ENCODE peak calls at places on chromosomes 5 and 9, in four cellular contexts. H is K562, K is HepG2, X is GM12878. E is an unnamed sample.

GRCh38 chr5:19608434-19608833 is 379.6 kb downstream of the CDH18 start:
- DNase-seq in K (no peak), H (no peak), X (no peak), E (no peak)

GRCh38 chr5:72281764-72282499 is 38.1 kb downstream of the MRPS27 start:
- DNase-seq in K (peak), H (peak), X (no peak), E (no peak)

GRCh38 chr9:4099961-4100360 is 199.9 kb downstream of the GLIS3 start:
- DNase-seq in H (no peak), X (no peak), K (no peak), E (no peak)

GRCh38 chr5:55625913-55626312 is 86.2 kb downstream of the SLC38A9 start:
- DNase-seq in K (no peak), H (no peak), X (no peak), E (no peak)

GRCh38 chr9:133430244-133430643 is 8.1 kb downstream of the ADAMTS13 start:
- DNase-seq in X (no peak), K (no peak), H (no peak), E (no peak)

GRCh38 chr5:120604898-120605297 is 140.8 kb downstream of the PRR16 start:
- DNase-seq in H (no peak), K (no peak), X (no peak), E (no peak)

GRCh38 chr9:7097785-7098420 is 340.1 kb downstream of the KDM4C start:
- DNase-seq in K (no peak), H (no peak), X (no peak), E (no peak)

GRCh38 chr5:103092676-103093075 is 27.3 kb downstream of the GIN1 start:
- DNase-seq in K (no peak), H (no peak), X (no peak), E (no peak)

GRCh38 chr9:89850633-89851325 is 246.0 kb downstream of the GADD45G start:
- DNase-seq in X (no peak), K (no peak), H (no peak), E (no peak)
- TF ChIP-seq TCF7 in X (no peak), K (no peak), H (no peak), E (no peak)

DNA sequence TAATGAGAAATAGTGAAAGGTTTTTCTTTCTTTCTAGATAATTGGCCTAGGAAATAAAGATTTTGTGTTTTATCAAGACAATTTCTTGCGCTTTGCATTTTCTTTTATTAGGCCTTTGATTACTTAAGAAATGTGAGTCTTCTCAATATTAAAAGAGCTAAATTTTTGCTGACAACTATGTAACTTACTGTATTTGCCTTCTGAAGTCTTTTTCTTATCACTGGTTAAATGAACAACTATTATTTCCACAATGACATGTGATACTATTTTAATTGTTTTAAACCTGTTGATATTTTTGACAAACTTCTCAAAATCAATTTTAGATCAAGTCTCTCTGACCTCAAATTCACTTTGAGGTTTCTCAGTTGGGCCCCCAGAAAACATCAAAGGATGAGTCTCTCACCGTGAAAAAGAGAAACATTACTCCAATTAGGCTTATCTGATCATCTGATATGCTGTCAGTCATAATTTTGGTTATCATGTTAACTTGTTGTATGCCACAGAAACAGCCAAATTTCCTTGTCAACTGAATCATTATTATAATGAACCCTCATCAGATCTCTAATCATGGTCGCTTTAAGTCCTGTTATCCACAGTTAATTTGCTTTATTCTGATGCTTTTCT is 48.8 kb downstream of the RAPGEF1 start:
- DNase-seq in X (no peak), H (no peak), K (no peak), E (no peak)
- TF ChIP-seq TCF7 in X (peak), H (no peak), K (no peak), E (no peak)

DNA sequence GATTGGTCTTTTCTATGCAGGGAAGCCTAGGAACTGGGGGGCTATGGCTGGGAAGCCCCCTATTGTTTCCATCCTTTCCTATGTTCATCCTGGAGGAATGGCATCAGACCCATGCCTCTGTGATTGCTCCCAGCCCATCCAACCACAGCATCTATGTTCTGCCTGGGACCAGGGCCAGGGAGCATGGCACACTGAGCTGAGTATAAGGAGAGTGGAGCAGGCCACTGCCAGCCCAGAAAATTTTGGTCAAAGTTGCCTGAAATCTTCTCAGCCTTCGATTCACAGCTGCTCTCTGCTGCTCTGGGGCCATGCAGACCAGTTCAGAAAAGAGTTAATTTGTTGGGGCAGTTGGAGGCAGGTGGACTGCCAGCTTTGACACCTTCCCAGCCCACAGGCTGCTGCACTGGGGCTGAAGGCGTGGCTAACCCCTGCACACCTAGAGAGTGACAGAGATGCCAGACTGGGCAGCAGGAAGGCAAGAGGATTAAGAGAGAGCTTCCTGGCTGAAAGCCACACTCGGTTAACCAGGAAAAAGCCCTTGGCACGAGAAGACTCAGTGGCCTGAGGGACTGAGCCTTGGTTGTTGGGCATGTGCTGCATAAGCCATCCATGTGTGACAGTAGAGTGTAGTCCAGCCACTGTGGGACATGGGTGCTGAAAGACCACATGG is 12.1 kb downstream of the TGFBI start:
- DNase-seq in X (no peak), K (no peak), H (no peak), E (no peak)
- TF ChIP-seq TCF7 in X (no peak), K (no peak), H (no peak), E (no peak)

GRCh38 chr9:105858877-105859276 is 164.5 kb downstream of the TMEM38B start:
- DNase-seq in H (no peak), K (no peak), X (no peak), E (no peak)
- TF ChIP-seq TCF7 in H (no peak), K (no peak), X (no peak), E (no peak)

GRCh38 chr5:143533978-143534763 is 130.7 kb upstream of the NR3C1 start:
- DNase-seq in H (no peak), K (no peak), X (no peak), E (no peak)
- TF ChIP-seq TCF7 in H (no peak), K (no peak), X (no peak), E (no peak)

DNA sequence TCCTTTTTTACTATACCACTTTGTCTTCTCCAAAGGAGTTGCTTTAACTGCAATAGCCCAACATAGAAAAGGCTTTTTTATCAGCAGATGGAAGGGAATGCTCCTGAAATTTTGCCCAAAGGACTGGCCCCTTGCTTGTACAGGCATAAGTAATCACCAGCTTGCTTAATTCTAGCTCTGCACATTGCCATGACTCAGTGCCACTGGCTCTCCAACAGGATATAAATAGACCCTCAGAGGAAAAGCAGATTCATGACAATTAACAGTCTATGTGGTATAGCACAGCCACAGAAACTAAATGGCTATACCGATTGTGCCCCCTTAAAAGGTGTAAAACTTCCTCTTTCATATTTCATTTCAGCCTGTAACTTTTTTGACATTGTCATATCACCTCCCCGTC is 227.0 kb downstream of the ZNF608 start:
- DNase-seq in K (no peak), H (no peak), X (peak), E (no peak)
- TF ChIP-seq TCF7 in K (no peak), H (no peak), X (no peak), E (no peak)

GRCh38 chr5:13866792-13867191 is 77.7 kb downstream of the DNAH5 start:
- DNase-seq in X (no peak), H (peak), K (peak), E (peak)
- TF ChIP-seq TCF7 in X (no peak), H (no peak), K (no peak), E (no peak)

E was measured in WTC11.